ENCODE peak calls at places on chromosomes 12 and 14, in seven cellular contexts. F, L, W, G, Y, K and P are unnamed samples.

GRCh38 chr14:104820669-104821228 is 19.8 kb downstream of the ZBTB42 start:
- DNase-seq in F (no peak), L (no peak), W (peak; percentile 64), G (peak; percentile 80), Y (peak; percentile 37), K (peak; percentile 51), P (no peak)

GRCh38 chr14:69038449-69039286 is 59.6 kb upstream of the ACTN1 start:
- DNase-seq in F (no peak), L (no peak), W (no peak), G (no peak), Y (no peak), K (peak; percentile 89), P (no peak)

GRCh38 chr14:96671218-96671617 is 126.0 kb upstream of the VRK1 start:
- DNase-seq in F (no peak), L (no peak), W (no peak), G (no peak), Y (no peak), K (no peak), P (no peak)

GRCh38 chr14:61527325-61528100 is 167.8 kb upstream of the HIF1A start:
- DNase-seq in F (no peak), L (no peak), W (no peak), G (no peak), Y (no peak), K (peak; percentile 92), P (no peak)

GRCh38 chr14:49960453-49960852 is 67.6 kb downstream of the ARF6 start:
- DNase-seq in F (no peak), L (no peak), W (no peak), G (no peak), Y (no peak), K (no peak), P (no peak)

GRCh38 chr12:54352022-54352531 is 12.2 kb downstream of the GPR84 start:
- DNase-seq in F (peak; percentile 27), L (no peak), W (peak; percentile 74), G (peak; percentile 64), Y (no peak), K (peak; percentile 81), P (no peak)

GRCh38 chr12:57904848-57905811 is 36.2 kb upstream of the ATP23 start:
- DNase-seq in F (peak; percentile 86), L (peak; percentile 88), W (peak; percentile 82), G (peak; percentile 87), Y (peak; percentile 73), K (peak; percentile 62), P (peak; percentile 80)

GRCh38 chr14:31419179-31420012 is 954 bp downstream of the HEATR5A start:
- DNase-seq in F (no peak), L (no peak), W (no peak), G (no peak), Y (no peak), K (peak; percentile 29), P (no peak)

GRCh38 chr12:111298583-111299436 is 70.1 kb downstream of the PHETA1 start:
- DNase-seq in F (peak; percentile 54), L (no peak), W (no peak), G (peak; percentile 79), Y (peak; percentile 6), K (peak; percentile 15), P (peak; percentile 14)

GRCh38 chr12:8453796-8454195 is 2.0 kb upstream of the CLEC6A start:
- DNase-seq in F (no peak), L (no peak), W (no peak), G (no peak), Y (no peak), K (no peak), P (no peak)

GRCh38 chr12:102053062-102053349 is 8.8 kb downstream of the WASHC3 start:
- DNase-seq in F (no peak), L (no peak), W (no peak), G (no peak), Y (no peak), K (no peak), P (no peak)

GRCh38 chr12:65675141-65675621 is 149.1 kb upstream of the HMGA2 start:
- DNase-seq in F (no peak), L (no peak), W (no peak), G (no peak), Y (peak; percentile 56), K (peak; percentile 39), P (no peak)

GRCh38 chr12:73935817-73936216 is 601.8 kb upstream of the ATXN7L3B start:
- DNase-seq in F (no peak), L (no peak), W (no peak), G (peak; percentile 6), Y (no peak), K (no peak), P (no peak)

GRCh38 chr12:114529956-114530355 is 124.0 kb upstream of the TBX5 start:
- DNase-seq in F (no peak), L (no peak), W (no peak), G (no peak), Y (no peak), K (no peak), P (no peak)

GRCh38 chr12:44532940-44533339 is 343.2 kb downstream of the NELL2 start:
- DNase-seq in F (no peak), L (no peak), W (no peak), G (no peak), Y (no peak), K (no peak), P (no peak)

GRCh38 chr14:93320489-93320888 is 12.3 kb downstream of the BTBD7 start:
- DNase-seq in F (no peak), L (no peak), W (no peak), G (no peak), Y (no peak), K (peak; percentile 12), P (no peak)

GRCh38 chr12:19369691-19370148 is 69.6 kb upstream of the AEBP2 start:
- DNase-seq in F (no peak), L (peak; percentile 49), W (no peak), G (no peak), Y (peak; percentile 43), K (no peak), P (peak; percentile 15)

GRCh38 chr12:79161249-79161934 is 296.8 kb downstream of the SYT1 start:
- DNase-seq in F (no peak), L (no peak), W (no peak), G (no peak), Y (no peak), K (no peak), P (no peak)

GRCh38 chr14:54025661-54026060 is 69.0 kb upstream of the BMP4 start:
- DNase-seq in F (no peak), L (no peak), W (no peak), G (no peak), Y (no peak), K (peak; percentile 8), P (no peak)

GRCh38 chr14:35331605-35332516 is 39.7 kb downstream of the PSMA6 start:
- DNase-seq in F (no peak), L (no peak), W (peak; percentile 77), G (no peak), Y (no peak), K (peak; percentile 60), P (no peak)

GRCh38 chr12:10736460-10736859 is 13.3 kb upstream of the YBX3 start:
- DNase-seq in F (no peak), L (no peak), W (no peak), G (no peak), Y (no peak), K (no peak), P (no peak)

GRCh38 chr12:24948816-24949722 is at the start of gene BCAT1:
- DNase-seq in F (peak; percentile 23), L (peak; percentile 84), W (peak; percentile 81), G (peak; percentile 67), Y (peak; percentile 70), K (peak; percentile 78), P (peak; percentile 41)

GRCh38 chr14:64923015-64923414 is 8.8 kb downstream of the CHURC1 start:
- DNase-seq in F (no peak), L (no peak), W (no peak), G (no peak), Y (no peak), K (no peak), P (no peak)

GRCh38 chr12:57868870-57869609 is 22.5 kb upstream of the CTDSP2 start:
- DNase-seq in F (no peak), L (peak; percentile 78), W (no peak), G (no peak), Y (no peak), K (no peak), P (peak; percentile 65)

GRCh38 chr12:33551006-33551405 is 111.4 kb upstream of the SYT10 start:
- DNase-seq in F (no peak), L (no peak), W (no peak), G (no peak), Y (no peak), K (no peak), P (no peak)

GRCh38 chr14:80609055-80609454 is 332.5 kb downstream of the CEP128 start:
- DNase-seq in F (no peak), L (no peak), W (no peak), G (no peak), Y (no peak), K (no peak), P (no peak)

GRCh38 chr12:92784795-92785562 is 82.2 kb downstream of the PLEKHG7 start:
- DNase-seq in F (peak; percentile 28), L (no peak), W (no peak), G (peak; percentile 89), Y (peak; percentile 55), K (peak; percentile 70), P (peak; percentile 8)

GRCh38 chr12:93938921-93939320 is 209.5 kb upstream of the PLXNC1 start:
- DNase-seq in F (no peak), L (no peak), W (no peak), G (no peak), Y (no peak), K (no peak), P (no peak)

GRCh38 chr12:108667349-108667748 is 33.7 kb upstream of the SELPLG start:
- DNase-seq in F (no peak), L (no peak), W (no peak), G (no peak), Y (no peak), K (no peak), P (no peak)
- H3K4me3 ChIP-seq in F (no peak overlapping the region), L (no peak overlapping the region), W (no peak overlapping the region), G (no peak overlapping the region), Y (no peak overlapping the region), K (no peak overlapping the region), P (no peak overlapping the region)

GRCh38 chr14:63642229-63642611 is 549 bp upstream of the WDR89 start:
- DNase-seq in F (peak; percentile 76), L (peak; percentile 91), W (peak; percentile 84), G (peak; percentile 94), Y (peak; percentile 87), K (peak; percentile 93), P (peak; percentile 85)
- H3K9me3 ChIP-seq in F (no peaks in the 10 kb centered on the region), L (no peaks in the 10 kb centered on the region), W (no peaks in the 10 kb centered on the region), G (no peaks in the 10 kb centered on the region), Y (no peaks in the 10 kb centered on the region), K (no peaks in the 10 kb centered on the region), P (no peaks in the 10 kb centered on the region)

GRCh38 chr14:101560534-101561113 is 671 bp upstream of the DIO3 start:
- DNase-seq in F (no peak), L (no peak), W (no peak), G (no peak), Y (no peak), K (no peak), P (no peak)
- H3K4me3 ChIP-seq in F (no peak overlapping the region), L (no peak overlapping the region), W (no peak overlapping the region), G (no peak overlapping the region), Y (no peak overlapping the region), K (no peak overlapping the region), P (no peak overlapping the region)

DNA sequence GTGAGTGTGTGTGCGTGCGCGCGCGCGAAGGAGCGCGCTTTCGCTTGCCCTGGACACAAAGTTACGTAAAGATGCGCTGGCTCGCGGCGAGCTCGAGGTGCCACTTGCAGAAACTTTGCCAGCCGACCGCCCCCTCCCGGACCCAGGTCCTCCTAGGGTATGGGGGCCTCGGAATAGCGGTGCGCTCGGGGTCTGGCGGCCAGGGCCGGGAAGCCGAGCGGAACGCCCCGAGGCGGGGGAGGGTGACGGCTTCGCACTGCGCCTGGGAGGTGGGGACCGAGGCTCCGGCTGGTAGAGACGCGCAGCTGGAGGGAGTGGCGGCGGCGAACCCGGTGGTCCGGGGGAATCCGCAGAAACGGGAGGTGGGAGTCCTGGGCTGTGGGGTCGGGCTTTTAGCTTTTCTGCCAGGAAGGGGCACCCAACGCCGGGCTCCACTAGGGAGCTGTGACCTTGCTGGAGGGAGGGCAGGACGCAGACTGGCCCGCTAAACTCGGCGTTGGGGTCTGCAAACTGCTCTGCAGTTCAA is 837 bp downstream of the RFX4 start:
- DNase-seq in F (no peak), L (no peak), W (no peak), G (peak; percentile 29), Y (no peak), K (no peak), P (no peak)
- H3K9me3 ChIP-seq in F (no peaks in the 10 kb centered on the region), L (no peaks in the 10 kb centered on the region), W (no peaks in the 10 kb centered on the region), G (no peaks in the 10 kb centered on the region), Y (peaks cover 7% of the 10 kb centered on the region), K (no peaks in the 10 kb centered on the region), P (no peaks in the 10 kb centered on the region)